ENCODE peak calls at places on chromosome 3, in seven cellular contexts. N, Z, F, I, K, E and O are unnamed samples.
A peak's percentile ranks its signal among the peaks of the same experiment; 100 is the strongest.

GRCh38 chr3:105495021-105495420 is 128.3 kb downstream of the ALCAM start:
- DNase-seq in I (no peak), K (no peak), N (no peak), E (peak; percentile 35), Z (peak; percentile 18), F (no peak), O (no peak)

GRCh38 chr3:122146466-122146865 is 37.0 kb upstream of the CASR start:
- DNase-seq in I (no peak), Z (no peak), F (peak; percentile 69), E (no peak), N (no peak), K (no peak), O (no peak)

GRCh38 chr3:46907271-46907670 is 29.8 kb downstream of the PTH1R start:
- DNase-seq in K (peak; percentile 14), Z (no peak), I (no peak), F (no peak), E (no peak), N (no peak), O (no peak)

GRCh38 chr3:168250415-168250861 is 154.7 kb upstream of the GOLIM4 start:
- DNase-seq in F (peak; percentile 74), E (peak; percentile 3), Z (no peak), K (no peak), I (no peak), N (no peak), O (no peak)

GRCh38 chr3:183766745-183767606 is 58.4 kb downstream of the MAP6D1 start:
- DNase-seq in I (peak; percentile 83), Z (peak; percentile 74), F (peak; percentile 75), N (peak; percentile 82), K (peak; percentile 64), E (peak; percentile 83), O (peak; percentile 52)

GRCh38 chr3:109702252-109702651 is 364.9 kb upstream of the DPPA4 start:
- DNase-seq in E (peak; percentile 56), N (no peak), F (peak; percentile 7), I (no peak), K (no peak), Z (peak; percentile 7), O (no peak)

GRCh38 chr3:46664971-46665762 is 28.3 kb downstream of the ALS2CL start:
- DNase-seq in E (no peak), K (peak; percentile 73), F (no peak), I (peak; percentile 21), Z (no peak), N (no peak), O (no peak)

GRCh38 chr3:126418661-126419131 is 24.0 kb downstream of the CFAP100 start:
- DNase-seq in K (no peak), I (peak; percentile 15), F (no peak), E (no peak), N (no peak), Z (no peak), O (no peak)

GRCh38 chr3:45841701-45842491 is at the start of gene LZTFL1:
- DNase-seq in E (peak; percentile 98), N (peak; percentile 86), I (peak; percentile 93), K (peak; percentile 95), F (peak; percentile 96), Z (peak; percentile 98), O (peak; percentile 96)

GRCh38 chr3:72380193-72380592 is 468.1 kb downstream of the SHQ1 start:
- DNase-seq in F (no peak), I (no peak), N (no peak), K (no peak), Z (peak; percentile 61), E (peak; percentile 50), O (no peak)

GRCh38 chr3:99504258-99504657 is 134.1 kb upstream of the COL8A1 start:
- DNase-seq in K (no peak), I (no peak), F (no peak), Z (peak; percentile 89), E (no peak), N (no peak), O (no peak)

GRCh38 chr3:13890377-13891016 is 10.6 kb upstream of the WNT7A start:
- DNase-seq in I (no peak), K (no peak), E (no peak), F (no peak), Z (no peak), N (peak; percentile 46), O (no peak)

GRCh38 chr3:183122257-183122932 is 23.1 kb upstream of the MCCC1 start:
- DNase-seq in I (no peak), Z (peak; percentile 71), F (peak; percentile 55), N (peak; percentile 70), K (no peak), E (peak; percentile 74), O (peak; percentile 27)

GRCh38 chr3:58776231-58776630 is 109.7 kb upstream of the FAM3D start:
- DNase-seq in Z (peak; percentile 5), E (no peak), N (no peak), I (no peak), F (peak; percentile 4), K (no peak), O (no peak)

DNA sequence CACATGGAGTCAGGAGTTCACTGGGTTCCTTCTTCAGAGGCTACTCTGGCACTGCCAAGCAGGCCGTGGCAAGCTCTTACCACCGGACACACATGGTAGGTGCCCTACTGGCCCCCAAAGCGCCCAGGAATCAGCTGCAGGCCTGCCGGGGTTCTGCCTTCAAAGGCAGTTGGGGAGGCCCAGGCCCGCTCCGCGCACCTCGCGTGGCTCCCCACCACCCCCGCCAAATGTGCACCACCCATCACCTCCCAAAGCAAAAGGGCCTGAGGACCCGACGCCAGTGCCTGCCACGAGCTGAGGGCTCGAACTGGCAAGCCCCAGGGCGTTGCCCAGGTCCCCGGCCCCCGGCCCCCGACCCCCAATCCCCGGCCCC is 669 bp downstream of the POMGNT2 start:
- DNase-seq in K (peak; percentile 26), N (no peak), F (no peak), E (no peak), I (no peak), Z (no peak), O (no peak)
- H3K4me3 ChIP-seq in K (peak overlapping the region; percentile 94), N (no peak overlapping the region), F (no peak overlapping the region), E (peak overlapping the region; percentile 85), I (peak overlapping the region; percentile 96), Z (peak overlapping the region; percentile 64), O (peak overlapping the region; percentile 77)

GRCh38 chr3:149371001-149371722 is 6.3 kb downstream of the TM4SF1 start:
- DNase-seq in E (peak; percentile 58), Z (peak; percentile 69), N (no peak), F (no peak), I (no peak), K (no peak), O (peak; percentile 45)
- H3K4me3 ChIP-seq in E (no peak overlapping the region), Z (no peak overlapping the region), N (no peak overlapping the region), F (no peak overlapping the region), I (no peak overlapping the region), K (peak overlapping the region; percentile 73), O (no peak overlapping the region)

GRCh38 chr3:94064243-94064642 is 1.4 kb downstream of the NSUN3 start:
- DNase-seq in F (no peak), I (no peak), Z (peak; percentile 28), K (no peak), E (no peak), N (peak; percentile 6), O (no peak)
- H3K4me3 ChIP-seq in F (peak overlapping the region; percentile 99), I (peak overlapping the region; percentile 77), Z (peak overlapping the region; percentile 78), K (peak overlapping the region; percentile 73), E (no peak overlapping the region), N (peak overlapping the region; percentile 91), O (peak overlapping the region; percentile 80)

GRCh38 chr3:39408493-39409372 is 2.2 kb downstream of the RPSA start:
- DNase-seq in K (no peak), E (no peak), F (peak; percentile 73), I (no peak), N (peak; percentile 44), Z (no peak), O (no peak)
- H3K4me3 ChIP-seq in K (no peak overlapping the region), E (no peak overlapping the region), F (peak overlapping the region; percentile 77), I (no peak overlapping the region), N (peak overlapping the region; percentile 100), Z (peak overlapping the region; percentile 65), O (peak overlapping the region; percentile 94)

GRCh38 chr3:100681496-100681895 is 27.8 kb upstream of the TFG start:
- DNase-seq in I (no peak), E (no peak), K (no peak), F (no peak), N (no peak), Z (no peak), O (no peak)

GRCh38 chr3:100682056-100682853 is 27.0 kb upstream of the TFG start:
- DNase-seq in N (no peak), I (no peak), E (peak; percentile 63), K (no peak), F (no peak), Z (no peak), O (no peak)

GRCh38 chr3:100682854-100683760 is 26.2 kb upstream of the TFG start:
- DNase-seq in Z (no peak), E (no peak), F (no peak), K (no peak), N (no peak), I (no peak), O (no peak)
- H3K4me3 ChIP-seq in Z (no peak overlapping the region), E (no peak overlapping the region), F (no peak overlapping the region), K (peak overlapping the region; percentile 49), N (no peak overlapping the region), I (peak overlapping the region; percentile 17), O (no peak overlapping the region)

GRCh38 chr3:197983076-197983475 is 23.1 kb downstream of the LMLN start:
- DNase-seq in F (no peak), N (no peak), K (no peak), Z (no peak), I (no peak), E (no peak), O (no peak)
- H3K4me3 ChIP-seq in F (no peak overlapping the region), N (no peak overlapping the region), K (no peak overlapping the region), Z (no peak overlapping the region), I (no peak overlapping the region), E (no peak overlapping the region), O (no peak overlapping the region)